ENCODE peak calls at places on chromosomes 6 and 20, in five cellular contexts. J is mesothelial cell of epicardium, B is H9, W is upper lobe of left lung, V is GM13977. S is an unnamed sample.

GRCh38 chr6:129929433-129929832 is 68.3 kb upstream of the TMEM244 start:
- DNase-seq in J (no peak), B (no peak), W (no peak), V (no peak), S (no peak)

GRCh38 chr6:10262505-10262904 is 152.4 kb downstream of the TFAP2A start:
- DNase-seq in J (no peak), B (no peak), W (no peak), V (no peak), S (no peak)

GRCh38 chr20:64107736-64108457 is 532 bp upstream of the NPBWR2 start:
- DNase-seq in J (peak), B (no peak), W (no peak), V (no peak), S (peak)

GRCh38 chr20:37564388-37565133 is 36.9 kb upstream of the BLCAP start:
- DNase-seq in J (peak), B (peak), W (peak), V (peak), S (peak)

GRCh38 chr6:23533954-23534725 is 591.9 kb upstream of the NRSN1 start:
- DNase-seq in J (no peak), B (no peak), W (no peak), V (no peak), S (no peak)

GRCh38 chr6:45378324-45378926 is 691 bp upstream of the SUPT3H start:
- DNase-seq in J (peak), B (no peak), W (peak), V (peak), S (no peak)

GRCh38 chr6:17780071-17780470 is 73.3 kb upstream of the NUP153 start:
- DNase-seq in J (no peak), B (no peak), W (no peak), V (no peak), S (no peak)

GRCh38 chr20:4949833-4950178 is 51.5 kb downstream of the SLC23A2 start:
- DNase-seq in J (no peak), B (no peak), W (no peak), V (peak), S (no peak)

GRCh38 chr20:24458441-24458840 is 11.0 kb upstream of the SYNDIG1 start:
- DNase-seq in J (no peak), B (no peak), W (no peak), V (no peak), S (no peak)

GRCh38 chr6:91141352-91141751 is 554.5 kb upstream of the MAP3K7 start:
- DNase-seq in J (no peak), B (no peak), W (no peak), V (no peak), S (no peak)

GRCh38 chr6:35368038-35368887 is 25.9 kb downstream of the PPARD start:
- DNase-seq in J (no peak), B (no peak), W (no peak), V (peak), S (no peak)

GRCh38 chr6:154222716-154223115 is 133.9 kb downstream of the IPCEF1 start:
- DNase-seq in J (no peak), B (no peak), W (no peak), V (no peak), S (no peak)

GRCh38 chr6:63643862-63644261 is 8.3 kb downstream of the PHF3 start:
- DNase-seq in J (no peak), B (no peak), W (no peak), V (no peak), S (no peak)

GRCh38 chr6:35047265-35048011 is 93.7 kb downstream of the TCP11 start:
- DNase-seq in J (no peak), B (no peak), W (no peak), V (no peak), S (no peak)

GRCh38 chr6:100378576-100378975 is 86.1 kb downstream of the SIM1 start:
- DNase-seq in J (no peak), B (no peak), W (no peak), V (no peak), S (no peak)

GRCh38 chr6:22071655-22072054 is 225.2 kb downstream of the PRL start:
- DNase-seq in J (no peak), B (peak), W (no peak), V (no peak), S (no peak)

GRCh38 chr6:40543776-40544175 is 43.4 kb downstream of the LRFN2 start:
- DNase-seq in J (no peak), B (no peak), W (no peak), V (no peak), S (no peak)

GRCh38 chr20:24303393-24303792 is 166.0 kb upstream of the SYNDIG1 start:
- DNase-seq in J (no peak), B (no peak), W (peak), V (no peak), S (no peak)

GRCh38 chr6:145036236-145036635 is 699.1 kb downstream of the EPM2A start:
- DNase-seq in J (no peak), B (no peak), W (no peak), V (no peak), S (no peak)

GRCh38 chr6:126381498-126381897 is 41.6 kb downstream of the CENPW start:
- DNase-seq in J (no peak), B (no peak), W (peak), V (no peak), S (no peak)

GRCh38 chr6:122735618-122736017 is 43.9 kb upstream of the FABP7 start:
- DNase-seq in J (no peak), B (no peak), W (no peak), V (no peak), S (no peak)

GRCh38 chr6:121616411-121616810 is 181.0 kb downstream of the GJA1 start:
- DNase-seq in J (no peak), B (no peak), W (no peak), V (no peak), S (no peak)

GRCh38 chr20:57656252-57656820 is 36.1 kb upstream of the ZBP1 start:
- DNase-seq in J (no peak), B (peak), W (peak), V (peak), S (peak)

GRCh38 chr6:57262491-57262890 is 40.4 kb upstream of the RAB23 start:
- DNase-seq in J (no peak), B (no peak), W (no peak), V (no peak), S (no peak)

GRCh38 chr6:117441824-117442264 is 16.1 kb upstream of the ROS1 start:
- DNase-seq in J (no peak), B (no peak), W (no peak), V (no peak), S (no peak)

GRCh38 chr6:118485601-118486550 is 62.2 kb upstream of the PLN start:
- DNase-seq in J (no peak), B (no peak), W (no peak), V (peak), S (no peak)

GRCh38 chr6:44010411-44011349 is 116.6 kb downstream of the MRPL14 start:
- DNase-seq in J (no peak), B (no peak), W (no peak), V (no peak), S (no peak)

DNA sequence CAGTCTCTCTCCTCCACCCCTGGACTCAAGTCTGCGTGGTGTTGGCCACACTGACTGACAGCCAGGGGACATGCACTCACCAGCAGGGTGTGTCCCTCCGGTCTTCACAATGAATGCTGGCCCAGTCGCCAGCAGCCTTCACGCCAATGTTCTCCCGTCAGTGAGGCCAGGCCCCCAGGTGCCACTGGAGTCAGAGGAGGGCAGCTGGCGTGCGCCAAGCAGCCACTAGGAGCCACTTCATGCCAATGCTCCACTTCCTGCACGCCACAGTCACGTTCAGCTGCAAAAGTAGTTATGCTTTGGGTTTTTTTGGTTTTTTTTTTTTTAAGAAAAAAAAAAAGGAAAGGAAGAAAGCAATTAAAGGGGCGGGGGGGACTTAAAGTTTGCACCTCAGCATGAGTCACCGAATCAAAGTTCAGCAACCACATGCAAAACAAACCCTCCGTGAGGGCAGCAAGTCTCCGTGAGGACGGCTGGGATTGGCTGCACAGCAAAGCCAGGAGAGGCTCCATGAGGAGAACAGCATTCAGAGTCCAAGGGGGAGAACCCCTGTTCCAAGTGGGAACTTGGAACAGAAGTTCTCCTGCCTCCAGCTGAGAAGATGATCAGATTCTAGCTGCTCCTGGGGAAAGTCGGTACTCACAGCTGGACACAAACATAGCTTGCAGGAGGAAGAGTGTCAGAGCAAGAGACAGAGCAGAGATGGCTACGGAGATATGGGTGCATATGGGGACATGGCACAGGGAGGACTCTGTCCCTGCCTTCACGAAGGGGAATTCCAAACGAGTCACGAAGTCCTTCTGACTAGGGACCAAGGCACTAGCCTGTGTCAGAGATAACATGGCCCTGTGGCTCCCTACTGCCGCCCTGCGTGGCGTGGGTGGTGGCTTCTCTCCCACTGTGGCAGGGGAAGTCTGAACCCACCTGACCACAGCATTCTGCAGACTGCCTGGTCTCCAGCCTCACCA is at the start of gene ZC3H12D:
- DNase-seq in J (no peak), B (peak), W (peak), V (peak), S (peak)
- TF ChIP-seq CTCF in J (no peak), B (no peak), W (peak), V (peak), S (peak)

DNA sequence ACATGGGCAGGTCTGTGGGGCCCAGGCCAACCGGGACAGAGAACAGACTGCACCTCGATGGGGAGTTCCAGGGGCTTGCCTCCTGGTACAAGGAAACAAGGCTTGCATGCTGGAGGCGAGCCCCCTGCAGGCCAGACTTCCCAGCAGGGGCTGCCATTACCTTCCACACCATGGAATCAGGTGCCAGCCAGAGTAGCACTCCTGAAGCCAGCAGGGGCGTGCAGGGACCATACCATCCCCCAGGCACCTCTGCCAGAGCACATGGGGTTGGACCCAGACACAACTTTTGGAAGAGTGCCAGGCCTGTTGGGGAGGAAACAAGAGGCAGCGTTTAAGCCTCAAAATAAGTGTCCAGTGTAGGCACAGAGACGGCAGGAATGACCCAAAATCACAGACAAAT is 6.5 kb downstream of the DDO start:
- DNase-seq in J (no peak), B (peak), W (no peak), V (no peak), S (no peak)
- TF ChIP-seq CTCF in J (no peak), B (peak), W (no peak), V (no peak), S (no peak)

GRCh38 chr20:17287503-17287902 is 60.7 kb downstream of the PCSK2 start:
- DNase-seq in J (no peak), B (no peak), W (no peak), V (no peak), S (no peak)

DNA sequence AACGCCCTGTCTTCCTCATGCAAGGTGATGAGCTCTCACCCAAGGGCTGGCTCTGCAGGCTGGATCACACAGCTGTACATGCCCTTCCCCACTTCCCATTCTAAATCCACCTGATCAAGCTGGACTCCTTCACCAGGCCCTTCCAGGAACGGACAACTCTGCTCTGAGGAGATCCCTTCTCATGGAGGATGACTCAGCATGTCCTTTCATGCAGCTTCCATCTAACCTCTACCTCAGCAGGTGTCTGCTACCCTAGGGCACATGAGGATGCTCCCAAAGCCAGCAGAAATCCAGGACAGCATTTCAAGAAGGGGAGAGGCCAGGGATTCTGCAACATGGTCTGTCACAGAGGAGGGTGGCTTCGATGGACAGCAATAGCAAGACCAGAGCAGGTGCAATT is 61.2 kb downstream of the PCSK2 start:
- DNase-seq in J (no peak), B (no peak), W (no peak), V (no peak), S (no peak)
- TF ChIP-seq CTCF in J (no peak), B (no peak), W (no peak), V (no peak), S (no peak)

GRCh38 chr6:151242420-151242841 is 2.7 kb downstream of the AKAP12 start:
- DNase-seq in J (no peak), B (no peak), W (no peak), V (no peak), S (no peak)

GRCh38 chr6:151240036-151240685 is 394 bp downstream of the AKAP12 start:
- DNase-seq in J (peak), B (peak), W (peak), V (peak), S (no peak)

GRCh38 chr6:151239603-151240035 is at the start of gene AKAP12:
- DNase-seq in J (peak), B (peak), W (peak), V (no peak), S (no peak)

GRCh38 chr6:151241853-151242252 is 2.1 kb downstream of the AKAP12 start:
- DNase-seq in J (no peak), B (no peak), W (no peak), V (no peak), S (no peak)

DNA sequence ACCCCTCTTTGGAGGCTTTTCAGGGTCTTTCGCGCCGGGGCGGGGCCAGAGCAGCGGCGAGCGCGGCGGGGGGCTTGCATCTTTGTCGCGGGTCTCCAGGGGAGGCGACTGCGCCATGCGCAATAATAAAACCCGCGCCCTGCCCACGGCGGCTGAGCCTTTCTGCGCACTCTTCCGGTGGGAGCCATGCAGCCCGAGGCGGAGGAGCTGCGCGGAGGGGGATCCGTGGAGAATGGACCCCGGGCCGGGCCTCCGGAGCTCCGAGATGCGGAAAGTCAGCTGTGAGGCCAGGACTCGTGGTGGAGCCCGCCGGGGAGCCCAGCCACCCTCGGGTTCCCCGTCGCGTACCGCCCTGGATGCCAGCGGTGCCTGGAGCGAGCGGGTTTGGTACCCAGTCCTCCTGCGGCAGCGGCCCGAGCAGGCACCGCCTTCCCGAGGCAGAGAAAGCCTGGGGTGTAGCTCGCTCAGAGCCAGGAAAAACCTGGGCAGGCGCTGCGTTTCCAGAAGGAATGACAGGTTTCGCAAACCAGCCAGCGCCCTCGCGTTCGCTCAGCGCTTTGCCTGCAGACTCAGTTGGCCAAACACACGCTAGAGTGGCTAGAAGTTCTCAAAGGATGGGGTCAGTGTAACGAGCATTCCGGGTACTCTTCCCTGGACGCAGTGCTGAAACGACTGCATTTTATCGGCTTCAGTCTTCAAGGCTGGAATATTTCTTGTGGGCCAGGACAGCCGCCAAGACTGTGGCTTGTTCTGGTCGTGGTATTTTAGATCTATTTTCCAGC is 1.3 kb downstream of the AKAP12 start:
- DNase-seq in J (peak), B (peak), W (peak), V (peak), S (no peak)
- TF ChIP-seq CTCF in J (no peak), B (no peak), W (no peak), V (no peak), S (no peak)

GRCh38 chr6:20266851-20267608 is 54.8 kb upstream of the MBOAT1 start:
- DNase-seq in J (no peak), B (no peak), W (no peak), V (peak), S (no peak)
- TF ChIP-seq CTCF in J (no peak), B (no peak), W (no peak), V (no peak), S (no peak)

DNA sequence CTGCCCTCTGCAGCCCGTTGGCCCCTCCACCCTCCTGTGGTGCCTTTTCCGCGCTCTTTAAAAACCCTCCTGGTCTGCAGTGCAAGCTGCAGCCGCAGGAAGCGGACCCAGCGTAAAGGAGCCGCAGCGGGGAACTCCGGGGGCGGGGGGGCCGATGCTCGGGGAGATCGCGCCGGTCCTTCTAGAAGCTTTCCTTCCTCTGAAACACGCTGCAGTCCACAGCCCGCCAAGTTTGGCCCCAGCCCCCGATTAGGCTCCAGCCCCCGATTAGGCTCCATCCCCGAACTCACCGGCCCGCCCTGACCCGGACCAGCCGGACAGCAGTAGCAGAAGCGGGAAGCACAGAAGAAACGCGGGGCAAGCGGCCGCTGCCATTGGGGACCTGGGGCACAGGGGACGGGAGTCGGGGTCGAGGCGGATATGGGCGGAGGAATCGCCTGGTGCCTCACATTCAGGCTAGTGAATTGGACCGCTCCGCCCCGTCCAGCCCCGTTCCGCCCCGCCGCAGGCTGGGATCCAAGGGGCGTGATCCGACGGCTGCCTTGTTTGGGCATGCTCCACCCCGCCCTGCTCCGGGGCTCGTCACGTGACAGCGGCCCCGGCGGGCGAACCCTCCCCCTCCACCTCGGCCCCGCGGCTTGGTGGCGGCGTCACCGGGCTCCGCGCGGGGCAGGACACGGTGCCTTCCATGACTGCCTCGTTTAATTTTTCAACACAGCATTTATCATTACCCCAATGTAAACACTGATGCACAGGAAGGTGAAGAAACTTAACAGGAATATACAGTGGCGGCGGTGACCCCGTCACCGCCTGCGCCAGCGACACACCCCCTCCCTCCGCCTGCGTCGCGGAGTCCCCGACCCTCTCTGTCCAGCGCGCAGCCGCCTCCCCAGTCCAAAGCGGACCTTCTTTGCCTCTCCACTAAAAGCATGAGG is 20.3 kb downstream of the RAET1L start:
- DNase-seq in J (peak), B (peak), W (peak), V (peak), S (peak)
- TF ChIP-seq CTCF in J (no peak), B (no peak), W (peak), V (no peak), S (no peak)

S was measured in natural killer cell.